ENCODE peak calls at places on chromosomes 3 and 15, in ten cellular contexts. One of them, this sample, is unnamed.

GRCh38 chr15:48358681-48359152 is 27.5 kb downstream of the DUT start:
- DNase-seq in gastrocnemius medialis: no peak
- DNase-seq in A549: no peak
- DNase-seq in CD8-positive, alpha-beta T cell: no peak
- DNase-seq in uterus: no peak
- DNase-seq in body of pancreas: no peak
- DNase-seq in AG04450: no peak
- DNase-seq in upper lobe of left lung: no peak
- DNase-seq in WERI-Rb-1: no peak
- DNase-seq in HCT116: no peak
- DNase-seq in this sample: peak

GRCh38 chr3:46895761-46896160 is 18.2 kb downstream of the PTH1R start:
- DNase-seq in body of pancreas: no peak
- DNase-seq in WERI-Rb-1: no peak
- DNase-seq in upper lobe of left lung: no peak
- DNase-seq in CD8-positive, alpha-beta T cell: no peak
- DNase-seq in A549: no peak
- DNase-seq in gastrocnemius medialis: no peak
- DNase-seq in HCT116: no peak
- DNase-seq in uterus: no peak
- DNase-seq in AG04450: no peak
- DNase-seq in this sample: no peak

GRCh38 chr3:165336786-165337185 is 140.6 kb upstream of the SLITRK3 start:
- DNase-seq in gastrocnemius medialis: no peak
- DNase-seq in upper lobe of left lung: no peak
- DNase-seq in CD8-positive, alpha-beta T cell: no peak
- DNase-seq in HCT116: no peak
- DNase-seq in A549: no peak
- DNase-seq in uterus: no peak
- DNase-seq in WERI-Rb-1: no peak
- DNase-seq in AG04450: no peak
- DNase-seq in body of pancreas: no peak
- DNase-seq in this sample: no peak

GRCh38 chr15:66390670-66391069 is 4.0 kb downstream of the MAP2K1 start:
- DNase-seq in CD8-positive, alpha-beta T cell: no peak
- DNase-seq in WERI-Rb-1: no peak
- DNase-seq in HCT116: no peak
- DNase-seq in uterus: no peak
- DNase-seq in A549: no peak
- DNase-seq in gastrocnemius medialis: no peak
- DNase-seq in AG04450: no peak
- DNase-seq in upper lobe of left lung: peak
- DNase-seq in body of pancreas: no peak
- DNase-seq in this sample: no peak

GRCh38 chr15:99000001-99000590 is 7.5 kb downstream of the PGPEP1L start:
- DNase-seq in body of pancreas: no peak
- DNase-seq in A549: no peak
- DNase-seq in AG04450: no peak
- DNase-seq in WERI-Rb-1: no peak
- DNase-seq in gastrocnemius medialis: no peak
- DNase-seq in uterus: no peak
- DNase-seq in HCT116: no peak
- DNase-seq in CD8-positive, alpha-beta T cell: no peak
- DNase-seq in upper lobe of left lung: no peak
- DNase-seq in this sample: no peak

GRCh38 chr3:52019352-52020080 is 23.8 kb upstream of the RPL29 start:
- DNase-seq in CD8-positive, alpha-beta T cell: no peak
- DNase-seq in uterus: peak
- DNase-seq in AG04450: no peak
- DNase-seq in body of pancreas: no peak
- DNase-seq in upper lobe of left lung: no peak
- DNase-seq in WERI-Rb-1: no peak
- DNase-seq in HCT116: no peak
- DNase-seq in gastrocnemius medialis: peak
- DNase-seq in A549: no peak
- DNase-seq in this sample: peak

GRCh38 chr15:70789213-70789612 is 25.9 kb upstream of the UACA start:
- DNase-seq in gastrocnemius medialis: no peak
- DNase-seq in body of pancreas: no peak
- DNase-seq in CD8-positive, alpha-beta T cell: no peak
- DNase-seq in A549: peak
- DNase-seq in HCT116: no peak
- DNase-seq in AG04450: no peak
- DNase-seq in upper lobe of left lung: no peak
- DNase-seq in WERI-Rb-1: no peak
- DNase-seq in uterus: no peak
- DNase-seq in this sample: peak

GRCh38 chr3:138082085-138082991 is 33.1 kb downstream of the DZIP1L start:
- DNase-seq in uterus: peak
- DNase-seq in A549: peak
- DNase-seq in body of pancreas: no peak
- DNase-seq in WERI-Rb-1: no peak
- DNase-seq in AG04450: peak
- DNase-seq in upper lobe of left lung: no peak
- DNase-seq in CD8-positive, alpha-beta T cell: no peak
- DNase-seq in HCT116: peak
- DNase-seq in gastrocnemius medialis: no peak
- DNase-seq in this sample: peak

GRCh38 chr15:37031198-37031597 is 69.2 kb downstream of the MEIS2 start:
- DNase-seq in body of pancreas: no peak
- DNase-seq in upper lobe of left lung: no peak
- DNase-seq in WERI-Rb-1: no peak
- DNase-seq in AG04450: peak
- DNase-seq in CD8-positive, alpha-beta T cell: no peak
- DNase-seq in A549: no peak
- DNase-seq in HCT116: no peak
- DNase-seq in gastrocnemius medialis: no peak
- DNase-seq in uterus: no peak
- DNase-seq in this sample: no peak
- TF ChIP-seq CTCF in body of pancreas: no peak
- TF ChIP-seq CTCF in upper lobe of left lung: no peak
- TF ChIP-seq CTCF in WERI-Rb-1: no peak
- TF ChIP-seq CTCF in AG04450: no peak
- TF ChIP-seq CTCF in CD8-positive, alpha-beta T cell: no peak
- TF ChIP-seq CTCF in A549: no peak
- TF ChIP-seq CTCF in HCT116: no peak
- TF ChIP-seq CTCF in gastrocnemius medialis: no peak
- TF ChIP-seq CTCF in uterus: no peak
- TF ChIP-seq CTCF in this sample: no peak

DNA sequence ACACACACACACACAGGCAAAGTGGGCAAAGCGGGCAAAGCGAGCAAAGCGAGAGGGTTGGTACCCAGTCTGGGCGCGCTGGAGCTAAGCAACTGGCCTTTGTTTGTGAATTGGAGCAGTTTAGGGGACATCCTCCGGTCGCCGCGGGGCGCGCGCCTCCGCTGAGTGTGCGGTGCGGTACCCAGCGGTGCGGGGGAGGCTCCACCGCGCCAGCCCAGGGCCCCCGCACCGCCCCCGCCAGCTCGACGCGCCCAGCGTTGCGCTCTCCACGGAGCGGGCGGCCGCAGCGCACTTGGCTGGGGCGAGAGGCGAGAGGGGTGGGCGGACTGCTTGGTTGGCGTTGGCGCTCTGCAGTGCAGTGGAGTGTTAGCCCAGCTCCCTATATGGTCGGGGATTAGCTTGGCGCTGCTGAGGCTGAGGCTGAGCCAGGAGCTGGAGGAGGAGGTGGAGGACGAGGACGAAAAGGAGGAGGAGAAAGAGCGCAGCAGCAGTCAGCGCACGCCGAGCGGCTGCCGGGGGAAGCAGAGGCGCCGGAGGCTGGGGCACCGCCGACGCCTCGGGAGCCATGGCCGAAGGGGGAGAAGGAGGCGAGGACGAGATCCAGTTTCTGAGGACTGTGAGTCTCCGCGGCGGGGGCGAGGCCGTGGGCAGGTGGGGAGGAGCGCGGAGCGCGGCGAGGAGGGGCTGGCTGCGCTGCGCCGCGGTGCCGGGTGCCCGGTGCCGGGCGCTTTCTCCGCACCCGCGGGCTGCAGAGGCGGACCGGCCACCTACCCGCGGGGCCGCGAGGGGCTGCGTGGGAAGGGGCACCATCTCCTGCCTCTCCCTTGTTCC is at the start of gene RYR3:
- DNase-seq in HCT116: no peak
- DNase-seq in A549: no peak
- DNase-seq in WERI-Rb-1: peak
- DNase-seq in AG04450: no peak
- DNase-seq in gastrocnemius medialis: peak
- DNase-seq in uterus: peak
- DNase-seq in body of pancreas: no peak
- DNase-seq in upper lobe of left lung: no peak
- DNase-seq in CD8-positive, alpha-beta T cell: no peak
- DNase-seq in this sample: peak
- H3K27ac ChIP-seq in HCT116: no peak
- H3K27ac ChIP-seq in A549: no peak
- H3K27ac ChIP-seq in WERI-Rb-1: no peak
- H3K27ac ChIP-seq in AG04450: no peak
- H3K27ac ChIP-seq in gastrocnemius medialis: peak
- H3K27ac ChIP-seq in uterus: peak
- H3K27ac ChIP-seq in body of pancreas: no peak
- H3K27ac ChIP-seq in upper lobe of left lung: no peak
- H3K27ac ChIP-seq in CD8-positive, alpha-beta T cell: no peak
- H3K27ac ChIP-seq in this sample: no peak

GRCh38 chr3:128280466-128281455 is 127.5 kb downstream of the EEFSEC start:
- DNase-seq in gastrocnemius medialis: no peak
- DNase-seq in uterus: no peak
- DNase-seq in HCT116: no peak
- DNase-seq in upper lobe of left lung: no peak
- DNase-seq in CD8-positive, alpha-beta T cell: no peak
- DNase-seq in A549: no peak
- DNase-seq in WERI-Rb-1: no peak
- DNase-seq in body of pancreas: no peak
- DNase-seq in AG04450: no peak
- DNase-seq in this sample: no peak

GRCh38 chr3:128277378-128278049 is 124.2 kb downstream of the EEFSEC start:
- DNase-seq in WERI-Rb-1: peak
- DNase-seq in HCT116: no peak
- DNase-seq in uterus: no peak
- DNase-seq in upper lobe of left lung: no peak
- DNase-seq in A549: no peak
- DNase-seq in AG04450: no peak
- DNase-seq in gastrocnemius medialis: no peak
- DNase-seq in CD8-positive, alpha-beta T cell: no peak
- DNase-seq in body of pancreas: no peak
- DNase-seq in this sample: no peak

GRCh38 chr3:128279594-128279880 is 126.3 kb downstream of the EEFSEC start:
- DNase-seq in AG04450: no peak
- DNase-seq in gastrocnemius medialis: no peak
- DNase-seq in body of pancreas: no peak
- DNase-seq in uterus: no peak
- DNase-seq in WERI-Rb-1: no peak
- DNase-seq in CD8-positive, alpha-beta T cell: no peak
- DNase-seq in A549: no peak
- DNase-seq in upper lobe of left lung: no peak
- DNase-seq in HCT116: no peak
- DNase-seq in this sample: no peak

GRCh38 chr3:128278130-128278529 is 124.8 kb downstream of the EEFSEC start:
- DNase-seq in uterus: no peak
- DNase-seq in CD8-positive, alpha-beta T cell: no peak
- DNase-seq in AG04450: no peak
- DNase-seq in A549: no peak
- DNase-seq in gastrocnemius medialis: no peak
- DNase-seq in WERI-Rb-1: no peak
- DNase-seq in HCT116: no peak
- DNase-seq in upper lobe of left lung: no peak
- DNase-seq in body of pancreas: no peak
- DNase-seq in this sample: no peak

DNA sequence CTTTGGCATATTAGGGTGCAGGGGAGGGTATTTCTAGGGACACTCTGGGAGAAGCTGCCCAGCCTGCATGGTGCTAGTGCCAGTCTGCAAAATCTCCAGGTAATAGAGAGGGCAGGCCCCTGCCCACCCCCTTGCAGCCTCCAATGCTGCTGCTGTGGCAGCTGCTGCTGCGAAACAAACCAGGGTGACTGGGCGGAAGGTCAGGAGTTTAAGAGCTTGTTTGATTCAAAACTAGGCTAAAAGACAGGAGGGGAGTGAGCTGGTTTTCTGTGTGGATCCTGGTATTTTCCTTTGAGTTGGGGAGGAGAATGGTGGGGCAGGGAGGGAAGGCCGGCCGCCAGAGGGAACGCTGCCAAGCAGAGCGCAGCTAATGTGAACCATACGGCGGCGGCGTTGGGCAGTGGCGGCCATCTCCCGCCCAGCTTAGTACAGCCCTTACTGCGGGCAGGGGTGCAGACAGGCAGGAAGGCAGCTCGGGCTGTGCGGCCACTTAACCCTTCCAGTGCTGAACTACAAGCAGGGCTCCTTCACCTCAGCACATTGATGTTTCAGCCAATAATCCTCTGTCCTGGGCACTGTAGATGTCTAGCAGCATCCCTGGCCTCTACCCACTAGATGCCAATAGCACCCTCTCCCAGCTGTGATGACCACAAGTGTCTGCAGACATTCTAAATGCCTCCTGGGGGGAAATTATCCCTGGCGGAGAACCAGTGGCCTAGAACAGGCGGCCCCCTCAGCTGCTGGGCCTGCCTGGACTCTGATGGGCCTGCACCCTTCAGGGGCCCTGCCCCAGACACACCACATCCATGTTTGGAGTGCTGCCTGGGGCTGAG is 125.7 kb downstream of the EEFSEC start:
- DNase-seq in CD8-positive, alpha-beta T cell: no peak
- DNase-seq in WERI-Rb-1: no peak
- DNase-seq in gastrocnemius medialis: no peak
- DNase-seq in body of pancreas: peak
- DNase-seq in AG04450: peak
- DNase-seq in HCT116: no peak
- DNase-seq in A549: no peak
- DNase-seq in uterus: peak
- DNase-seq in upper lobe of left lung: no peak
- DNase-seq in this sample: peak
- TF ChIP-seq CTCF in CD8-positive, alpha-beta T cell: no peak
- TF ChIP-seq CTCF in WERI-Rb-1: no peak
- TF ChIP-seq CTCF in gastrocnemius medialis: no peak
- TF ChIP-seq CTCF in body of pancreas: no peak
- TF ChIP-seq CTCF in AG04450: no peak
- TF ChIP-seq CTCF in HCT116: no peak
- TF ChIP-seq CTCF in A549: no peak
- TF ChIP-seq CTCF in uterus: peak
- TF ChIP-seq CTCF in upper lobe of left lung: no peak
- TF ChIP-seq CTCF in this sample: peak

GRCh38 chr15:26037369-26037768 is 174.2 kb upstream of the ATP10A start:
- DNase-seq in body of pancreas: no peak
- DNase-seq in gastrocnemius medialis: no peak
- DNase-seq in WERI-Rb-1: no peak
- DNase-seq in HCT116: no peak
- DNase-seq in A549: no peak
- DNase-seq in uterus: no peak
- DNase-seq in CD8-positive, alpha-beta T cell: no peak
- DNase-seq in AG04450: no peak
- DNase-seq in upper lobe of left lung: no peak
- DNase-seq in this sample: no peak

DNA sequence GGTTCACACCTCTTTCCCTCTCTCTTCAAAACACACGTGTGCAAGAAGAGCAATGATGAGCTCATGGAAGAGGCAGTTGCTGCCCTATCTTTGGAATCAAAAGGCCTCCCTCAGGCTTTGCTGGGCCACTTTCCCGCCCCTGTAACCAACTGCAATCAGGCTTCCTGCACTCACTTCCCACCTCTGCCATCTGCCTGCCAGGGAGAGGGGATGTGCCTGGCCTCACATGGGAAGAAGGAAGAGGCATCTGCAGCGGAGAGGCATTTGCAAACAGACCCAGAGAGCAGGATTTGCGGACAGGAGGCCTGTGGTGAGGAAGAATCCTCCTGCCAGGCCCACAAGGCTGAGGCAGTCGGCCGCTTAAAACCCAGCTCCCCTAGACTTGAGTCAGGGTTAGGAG is 175.6 kb upstream of the ATP10A start:
- DNase-seq in upper lobe of left lung: no peak
- DNase-seq in CD8-positive, alpha-beta T cell: no peak
- DNase-seq in gastrocnemius medialis: no peak
- DNase-seq in HCT116: no peak
- DNase-seq in uterus: no peak
- DNase-seq in A549: no peak
- DNase-seq in WERI-Rb-1: no peak
- DNase-seq in AG04450: no peak
- DNase-seq in body of pancreas: no peak
- DNase-seq in this sample: no peak
- H3K27ac ChIP-seq in upper lobe of left lung: no peak
- H3K27ac ChIP-seq in CD8-positive, alpha-beta T cell: no peak
- H3K27ac ChIP-seq in gastrocnemius medialis: no peak
- H3K27ac ChIP-seq in HCT116: no peak
- H3K27ac ChIP-seq in uterus: no peak
- H3K27ac ChIP-seq in A549: no peak
- H3K27ac ChIP-seq in WERI-Rb-1: no peak
- H3K27ac ChIP-seq in AG04450: no peak
- H3K27ac ChIP-seq in body of pancreas: no peak
- H3K27ac ChIP-seq in this sample: no peak

This sample was measured in cardiac muscle cell.